ENCODE peak calls at places on chromosomes 2 and 18, in five cellular contexts. C is stomach, S is ovary, J is H1, V is lower leg skin. B is an unnamed sample.

GRCh38 chr2:96158554-96158940 is 13.3 kb upstream of the DUSP2 start:
- DNase-seq in C (no peak), S (no peak), J (no peak), V (no peak), B (no peak)

GRCh38 chr2:199310654-199311275 is 147.0 kb downstream of the SATB2 start:
- DNase-seq in C (no peak), S (no peak), J (no peak), V (no peak), B (no peak)

GRCh38 chr18:26548144-26549102 is at the start of gene KCTD1:
- DNase-seq in C (peak; percentile 83), S (peak; percentile 82), J (peak; percentile 86), V (peak; percentile 90), B (peak; percentile 81)

GRCh38 chr2:219571311-219572236 is at the start of gene OBSL1:
- DNase-seq in C (peak; percentile 63), S (peak; percentile 94), J (peak; percentile 88), V (peak; percentile 91), B (no peak)

GRCh38 chr18:10739152-10739551 is 213.3 kb downstream of the NAPG start:
- DNase-seq in C (no peak), S (no peak), J (no peak), V (no peak), B (no peak)

GRCh38 chr2:215850380-215850779 is 163.0 kb downstream of the MREG start:
- DNase-seq in C (no peak), S (no peak), J (no peak), V (no peak), B (no peak)

GRCh38 chr2:119749405-119750066 is 10.2 kb upstream of the PTPN4 start:
- DNase-seq in C (no peak), S (no peak), J (no peak), V (no peak), B (no peak)

GRCh38 chr2:181104512-181105121 is 124.2 kb downstream of the UBE2E3 start:
- DNase-seq in C (no peak), S (no peak), J (no peak), V (no peak), B (no peak)

GRCh38 chr2:113977660-113978523 is 88.0 kb downstream of the ACTR3 start:
- DNase-seq in C (no peak), S (no peak), J (no peak), V (no peak), B (no peak)

GRCh38 chr18:13439475-13439874 is 220.9 kb downstream of the LDLRAD4 start:
- DNase-seq in C (no peak), S (no peak), J (no peak), V (peak; percentile 67), B (no peak)

GRCh38 chr18:13441731-13442130 is 223.2 kb downstream of the LDLRAD4 start:
- DNase-seq in C (no peak), S (no peak), J (no peak), V (peak; percentile 3), B (no peak)

GRCh38 chr18:13442451-13442850 is 223.9 kb downstream of the LDLRAD4 start:
- DNase-seq in C (no peak), S (no peak), J (no peak), V (peak; percentile 78), B (no peak)

GRCh38 chr18:13438507-13439056 is 220.0 kb downstream of the LDLRAD4 start:
- DNase-seq in C (no peak), S (no peak), J (no peak), V (no peak), B (no peak)

GRCh38 chr18:13440277-13441248 is 222.0 kb downstream of the LDLRAD4 start:
- DNase-seq in C (no peak), S (no peak), J (no peak), V (peak; percentile 71), B (no peak)
- TF ChIP-seq POLR2A in C (no peak), S (no peak), J (no peak), V (no peak), B (no peak)

DNA sequence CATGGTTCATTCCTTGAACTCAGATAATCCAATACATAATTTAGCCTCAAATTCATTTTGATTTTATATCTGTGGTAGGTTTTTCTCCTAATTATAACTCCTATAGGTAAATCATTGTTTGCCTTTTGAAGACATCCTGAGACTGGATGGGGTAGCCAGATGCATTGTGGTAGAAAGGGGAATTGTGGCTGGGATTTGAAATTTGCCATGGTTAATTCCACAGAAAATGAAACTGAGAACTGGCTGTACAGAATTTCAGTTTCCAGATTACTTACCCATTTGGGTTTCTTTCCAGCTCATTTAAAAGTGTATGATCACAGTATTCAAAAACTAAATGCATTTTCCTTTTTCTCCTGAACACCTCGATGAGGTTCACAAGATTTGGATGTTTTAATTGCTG is 18.2 kb downstream of the CDKL4 start:
- DNase-seq in C (no peak), S (no peak), J (no peak), V (no peak), B (no peak)
- TF ChIP-seq POLR2A in C (no peak), S (no peak), J (no peak), V (no peak), B (no peak)

GRCh38 chr2:129849559-129850160 is 129.8 kb upstream of the RAB6C start:
- DNase-seq in C (no peak), S (no peak), J (no peak), V (no peak), B (no peak)
- TF ChIP-seq POLR2A in C (no peak), S (no peak), J (no peak), V (no peak), B (no peak)

GRCh38 chr2:25251032-25251460 is 82.7 kb upstream of the POMC start:
- DNase-seq in C (no peak), S (peak; percentile 44), J (no peak), V (no peak), B (peak; percentile 62)
- TF ChIP-seq POLR2A in C (no peak), S (no peak), J (no peak), V (no peak), B (no peak)

GRCh38 chr2:230714122-230714453 is 1.4 kb downstream of the CAB39 start:
- DNase-seq in C (no peak), S (no peak), J (no peak), V (no peak), B (no peak)

GRCh38 chr2:230713331-230714121 is 884 bp downstream of the CAB39 start:
- DNase-seq in C (peak; percentile 79), S (peak; percentile 42), J (peak; percentile 55), V (peak; percentile 87), B (no peak)

GRCh38 chr2:230711224-230711623 is 1.4 kb upstream of the CAB39 start:
- DNase-seq in C (no peak), S (no peak), J (no peak), V (peak; percentile 83), B (no peak)

GRCh38 chr2:230715201-230715600 is 2.6 kb downstream of the CAB39 start:
- DNase-seq in C (no peak), S (no peak), J (no peak), V (no peak), B (no peak)

DNA sequence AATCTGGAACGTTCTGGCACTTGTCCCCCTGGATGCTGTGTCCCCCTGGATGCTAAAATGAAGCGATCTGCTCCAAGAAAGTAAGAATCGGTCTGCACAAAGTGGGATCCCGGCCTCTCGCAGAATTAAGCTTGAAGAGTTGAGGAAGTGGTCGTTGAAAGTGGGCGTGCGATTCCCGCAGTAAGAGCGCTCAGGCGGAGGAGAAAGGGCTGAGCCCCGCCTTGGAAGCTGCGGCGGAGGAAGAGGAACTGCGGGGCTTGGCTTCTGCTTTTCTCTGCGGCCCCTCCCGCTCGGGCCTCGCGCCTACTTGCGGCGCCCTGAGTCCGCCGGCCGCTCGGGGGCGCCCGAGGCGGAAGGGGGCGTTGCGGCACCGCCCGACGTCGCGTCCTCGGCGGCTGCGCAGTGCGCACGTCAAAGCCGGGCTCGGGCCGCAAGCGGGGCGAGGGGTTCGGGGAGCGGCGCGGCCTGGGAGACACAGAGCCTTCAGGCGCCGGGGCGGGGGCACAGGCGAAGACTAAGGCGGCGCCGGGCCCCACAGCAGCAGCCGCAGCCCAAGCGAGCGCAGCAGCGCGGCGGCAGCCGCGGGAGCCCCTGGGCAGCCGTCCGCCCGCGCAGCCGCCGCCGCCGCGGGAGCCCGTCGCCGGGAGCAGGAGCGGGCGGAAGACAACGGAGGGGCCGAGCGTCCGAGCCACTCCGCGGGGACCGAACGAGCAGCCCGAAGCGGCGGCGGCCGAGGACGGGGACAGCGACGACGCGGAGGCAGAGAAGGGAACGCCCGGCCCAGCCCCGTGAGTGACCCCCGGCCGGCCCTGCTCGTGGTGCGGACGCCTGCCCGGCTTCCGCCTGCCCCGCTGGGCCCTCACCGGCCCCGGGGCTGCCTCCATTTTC is at the start of gene CAB39:
- DNase-seq in C (peak; percentile 90), S (peak; percentile 84), J (peak; percentile 86), V (peak; percentile 96), B (peak; percentile 83)
- TF ChIP-seq POLR2A in C (no peak), S (peak; percentile 73), J (peak; percentile 34), V (no peak), B (no peak)

GRCh38 chr2:156333951-156334495 is 1.5 kb upstream of the NR4A2 start:
- DNase-seq in C (peak; percentile 72), S (peak; percentile 87), J (peak; percentile 81), V (peak; percentile 93), B (no peak)
- TF ChIP-seq POLR2A in C (peak; percentile 46), S (peak; percentile 54), J (no peak), V (no peak), B (peak; percentile 49)

GRCh38 chr2:130342020-130342532 is 621 bp upstream of the IMP4 start:
- DNase-seq in C (peak; percentile 91), S (peak; percentile 82), J (peak; percentile 88), V (peak; percentile 96), B (peak; percentile 92)
- TF ChIP-seq POLR2A in C (no peak), S (peak; percentile 3), J (peak; percentile 70), V (no peak), B (peak; percentile 79)